ENCODE peak calls at places on chromosomes 11 and 22, in four cellular contexts. G is stomach, A is right atrium auricular region, X is body of pancreas. W is an unnamed sample.

GRCh38 chr11:62649486-62649885 is 3.1 kb upstream of the GANAB start:
- DNase-seq in G (no peak), A (no peak), X (no peak), W (no peak)

GRCh38 chr11:65468874-65469333 is 29.9 kb upstream of the MALAT1 start:
- DNase-seq in G (peak; percentile 93), A (no peak), X (peak; percentile 94), W (peak; percentile 67)

GRCh38 chr11:127003260-127003981 is 2.9 kb upstream of the KIRREL3 start:
- DNase-seq in G (no peak), A (no peak), X (peak; percentile 33), W (peak; percentile 45)

GRCh38 chr11:25037431-25037830 is 540.6 kb downstream of the LUZP2 start:
- DNase-seq in G (no peak), A (no peak), X (no peak), W (no peak)

GRCh38 chr11:35247863-35248262 is 108.9 kb downstream of the CD44 start:
- DNase-seq in G (no peak), A (no peak), X (no peak), W (no peak)

GRCh38 chr11:127628463-127628785 is 627.9 kb upstream of the KIRREL3 start:
- DNase-seq in G (no peak), A (no peak), X (no peak), W (no peak)

GRCh38 chr22:30028731-30029130 is 51.5 kb upstream of the HORMAD2 start:
- DNase-seq in G (no peak), A (no peak), X (no peak), W (no peak)

GRCh38 chr11:93131709-93132108 is 66.1 kb downstream of the SLC36A4 start:
- DNase-seq in G (no peak), A (no peak), X (no peak), W (no peak)

GRCh38 chr22:37253164-37253660 is 9.1 kb upstream of the RAC2 start:
- DNase-seq in G (no peak), A (no peak), X (no peak), W (no peak)

GRCh38 chr11:40384991-40385390 is 1074.5 kb downstream of the LRRC4C start:
- DNase-seq in G (no peak), A (no peak), X (no peak), W (no peak)

GRCh38 chr22:37162221-37163095 is 12.7 kb upstream of the IL2RB start:
- DNase-seq in G (no peak), A (no peak), X (no peak), W (no peak)

GRCh38 chr11:41286751-41287150 is 172.7 kb downstream of the LRRC4C start:
- DNase-seq in G (no peak), A (no peak), X (no peak), W (no peak)

GRCh38 chr11:18000760-18001159 is 12.1 kb downstream of the SERGEF start:
- DNase-seq in G (no peak), A (no peak), X (no peak), W (no peak)

GRCh38 chr11:73266644-73267015 is 5.5 kb upstream of the P2RY6 start:
- DNase-seq in G (peak; percentile 20), A (peak; percentile 54), X (no peak), W (no peak)

GRCh38 chr11:121762820-121763219 is 310.1 kb upstream of the SORL1-AS1 start:
- DNase-seq in G (no peak), A (no peak), X (peak; percentile 15), W (no peak)

GRCh38 chr22:23110190-23110921 is 31.4 kb downstream of the RSPH14 start:
- DNase-seq in G (no peak), A (no peak), X (no peak), W (no peak)

GRCh38 chr11:19660076-19660475 is 52.6 kb upstream of the NAV2 start:
- DNase-seq in G (no peak), A (no peak), X (peak; percentile 27), W (no peak)

GRCh38 chr22:46027219-46028068 is 50.5 kb upstream of the WNT7B start:
- DNase-seq in G (peak; percentile 76), A (no peak), X (peak; percentile 86), W (peak; percentile 86)

GRCh38 chr11:15379483-15379882 is 264.8 kb downstream of the INSC start:
- DNase-seq in G (no peak), A (no peak), X (no peak), W (no peak)

DNA sequence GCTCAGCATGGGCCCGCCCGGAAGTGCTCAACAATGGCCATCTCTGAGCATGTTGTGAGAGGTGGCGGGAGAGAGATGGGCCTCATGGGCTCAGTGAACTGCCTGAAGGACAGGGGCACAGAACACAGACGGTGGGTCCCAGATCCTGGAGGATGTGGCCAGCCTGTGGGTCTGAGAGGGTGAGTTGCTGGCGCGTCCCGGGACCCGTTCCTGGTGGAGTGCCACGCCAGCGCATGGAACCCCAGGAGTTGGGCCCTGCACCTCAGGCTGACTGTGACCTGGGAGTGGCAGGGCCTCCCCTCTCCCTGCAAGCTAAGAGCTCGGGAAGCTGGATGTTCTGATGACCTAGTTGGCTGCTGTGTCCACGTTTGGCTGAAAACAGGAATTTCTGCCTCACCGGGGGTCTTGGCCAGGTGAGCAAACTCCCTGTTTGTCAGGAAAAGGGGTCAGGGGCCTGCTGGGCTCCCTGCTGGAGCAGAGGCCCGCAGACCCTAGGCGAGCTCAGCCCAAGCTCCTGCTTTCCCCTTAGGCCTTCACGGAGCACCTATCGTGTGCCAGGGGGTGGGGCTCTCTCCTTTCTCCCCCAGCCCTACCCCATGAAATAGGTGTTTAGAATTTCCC is 15.0 kb downstream of the LRRC32 start:
- DNase-seq in G (no peak), A (no peak), X (no peak), W (no peak)
- H3K4me1 ChIP-seq in G (peaks cover 13% of the 10 kb centered on the region), A (peaks cover 69% of the 10 kb centered on the region), X (no peaks in the 10 kb centered on the region), W (peaks cover 18% of the 10 kb centered on the region)

GRCh38 chr11:20991471-20991870 is 322.1 kb downstream of the NELL1 start:
- DNase-seq in G (no peak), A (no peak), X (no peak), W (no peak)

DNA sequence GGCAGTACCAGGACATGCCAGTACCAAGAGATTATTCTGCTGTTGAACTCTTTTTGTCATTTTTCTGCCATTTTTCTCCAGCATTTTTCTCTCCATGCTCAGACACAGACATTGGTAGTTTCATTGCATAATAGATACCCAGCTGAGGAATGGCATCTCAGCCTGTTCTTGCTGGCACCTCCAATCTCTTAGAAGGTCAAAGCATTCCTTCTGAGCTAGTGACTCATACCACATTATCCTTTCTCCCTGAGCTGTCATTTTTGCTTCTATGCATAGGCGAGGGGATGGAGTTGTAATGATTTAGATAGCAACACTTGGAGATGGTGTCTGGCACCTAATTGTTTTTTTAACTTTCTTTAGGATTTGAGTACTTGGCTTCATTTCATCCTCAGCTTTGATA is 321.1 kb downstream of the NELL1 start:
- DNase-seq in G (no peak), A (no peak), X (no peak), W (no peak)
- H3K27me3 ChIP-seq in G (no peaks in the 10 kb centered on the region), A (no peaks in the 10 kb centered on the region), X (no peaks in the 10 kb centered on the region), W (no peaks in the 10 kb centered on the region)

DNA sequence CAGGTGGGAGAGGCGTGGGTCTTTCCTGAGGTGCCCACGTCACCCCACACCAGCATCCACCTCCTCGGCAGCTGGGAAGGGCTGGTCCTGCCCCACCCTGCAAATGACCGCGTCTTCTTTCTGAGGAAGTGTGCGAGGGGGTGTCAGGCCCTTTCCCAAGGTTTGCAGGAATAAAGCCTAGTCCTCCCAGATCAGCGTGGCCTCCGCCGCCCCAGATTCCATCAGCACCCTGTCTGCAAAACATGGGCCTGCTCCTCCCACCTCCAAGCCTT is 14.4 kb upstream of the SLC39A13 start:
- DNase-seq in G (no peak), A (no peak), X (no peak), W (no peak)
- H3K4me1 ChIP-seq in G (peaks cover 8% of the 10 kb centered on the region), A (peaks cover 21% of the 10 kb centered on the region), X (no peaks in the 10 kb centered on the region), W (no peaks in the 10 kb centered on the region)

GRCh38 chr11:1631066-1631568 is 1.5 kb downstream of the KRTAP5-5 start:
- DNase-seq in G (no peak), A (no peak), X (no peak), W (no peak)

GRCh38 chr11:1625541-1625940 is 3.6 kb upstream of the KRTAP5-4 start:
- DNase-seq in G (no peak), A (no peak), X (no peak), W (no peak)

GRCh38 chr11:1629326-1630185 is at the start of gene KRTAP5-5:
- DNase-seq in G (no peak), A (no peak), X (no peak), W (no peak)

GRCh38 chr11:1632053-1632714 is 2.6 kb downstream of the KRTAP5-5 start:
- DNase-seq in G (no peak), A (no peak), X (peak; percentile 78), W (no peak)

GRCh38 chr11:1628506-1629325 is 859 bp upstream of the KRTAP5-5 start:
- DNase-seq in G (peak; percentile 58), A (no peak), X (peak; percentile 65), W (peak; percentile 64)
- H3K27me3 ChIP-seq in G (peaks cover 80% of the 10 kb centered on the region), A (no peaks in the 10 kb centered on the region), X (no peaks in the 10 kb centered on the region), W (no peaks in the 10 kb centered on the region)

DNA sequence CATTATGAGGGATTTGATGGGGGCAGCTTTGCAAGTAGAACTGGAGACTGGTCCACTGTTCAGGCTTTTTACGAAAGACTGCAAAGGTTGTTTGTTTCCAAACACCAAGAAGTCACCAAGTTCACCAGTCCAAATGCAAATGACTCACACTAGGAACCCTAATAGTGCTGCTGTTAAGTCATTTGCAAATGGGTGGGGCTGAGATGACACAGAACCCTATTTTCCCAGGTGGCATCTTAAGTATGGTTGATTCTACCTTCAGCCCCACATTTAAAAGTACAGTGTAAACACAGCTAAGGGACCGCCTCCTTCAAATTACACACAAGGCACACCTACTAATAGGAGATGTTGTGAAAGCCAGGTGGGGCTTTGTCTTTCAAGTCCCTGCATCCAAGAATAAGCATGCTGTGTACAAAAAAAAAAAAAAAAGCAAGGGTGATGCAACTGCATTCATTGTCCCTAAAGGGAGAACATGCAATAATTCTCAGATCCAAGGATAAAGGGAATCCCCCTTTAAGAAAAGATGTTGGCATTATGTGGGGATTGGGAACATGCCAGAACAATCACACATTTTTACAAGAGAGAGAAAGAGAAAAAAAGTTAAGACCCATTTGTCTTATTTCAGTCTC is 27.3 kb downstream of the BDNF start:
- DNase-seq in G (no peak), A (no peak), X (no peak), W (no peak)
- H3K4me1 ChIP-seq in G (no peaks in the 10 kb centered on the region), A (no peaks in the 10 kb centered on the region), X (no peaks in the 10 kb centered on the region), W (no peaks in the 10 kb centered on the region)

GRCh38 chr11:130427581-130428211 is 713 bp downstream of the ADAMTS8 start:
- DNase-seq in G (no peak), A (no peak), X (no peak), W (no peak)
- H3K27me3 ChIP-seq in G (peaks cover 82% of the 10 kb centered on the region), A (no peaks in the 10 kb centered on the region), X (no peaks in the 10 kb centered on the region), W (no peaks in the 10 kb centered on the region)